ENCODE peak calls at places on chromosomes 13 and 19, in six cellular contexts. One of them, this sample, is unnamed.

GRCh38 chr19:51351266-51351990 is 9.5 kb upstream of the VSIG10L start:
- DNase-seq in GM19239: no peak
- DNase-seq in tibial artery: no peak
- DNase-seq in T-helper 9 cell: no peak
- DNase-seq in endothelial cell: no peak
- DNase-seq in NCI-H2029 treated with DMSO at 0.1 percent for 48 hours: no peak
- DNase-seq in this sample: no peak

GRCh38 chr13:27415116-27415515 is 9.3 kb upstream of the GTF3A start:
- DNase-seq in GM19239: no peak
- DNase-seq in tibial artery: no peak
- DNase-seq in T-helper 9 cell: no peak
- DNase-seq in endothelial cell: no peak
- DNase-seq in NCI-H2029 treated with DMSO at 0.1 percent for 48 hours: no peak
- DNase-seq in this sample: no peak

GRCh38 chr19:460877-461609 is at the start of gene SHC2:
- DNase-seq in GM19239: no peak
- DNase-seq in tibial artery: no peak
- DNase-seq in T-helper 9 cell: no peak
- DNase-seq in endothelial cell: peak
- DNase-seq in NCI-H2029 treated with DMSO at 0.1 percent for 48 hours: no peak
- DNase-seq in this sample: no peak

GRCh38 chr19:48353682-48354081 is 10.1 kb downstream of the TMEM143 start:
- DNase-seq in GM19239: no peak
- DNase-seq in tibial artery: no peak
- DNase-seq in T-helper 9 cell: no peak
- DNase-seq in endothelial cell: no peak
- DNase-seq in NCI-H2029 treated with DMSO at 0.1 percent for 48 hours: no peak
- DNase-seq in this sample: no peak

GRCh38 chr19:54795763-54796162 is 7.6 kb upstream of the KIR2DL4 start:
- DNase-seq in GM19239: no peak
- DNase-seq in tibial artery: no peak
- DNase-seq in T-helper 9 cell: no peak
- DNase-seq in endothelial cell: no peak
- DNase-seq in NCI-H2029 treated with DMSO at 0.1 percent for 48 hours: no peak
- DNase-seq in this sample: no peak

GRCh38 chr13:113920606-113921306 is 53.1 kb downstream of the C13orf46 start:
- DNase-seq in GM19239: no peak
- DNase-seq in tibial artery: no peak
- DNase-seq in T-helper 9 cell: no peak
- DNase-seq in endothelial cell: no peak
- DNase-seq in NCI-H2029 treated with DMSO at 0.1 percent for 48 hours: no peak
- DNase-seq in this sample: no peak

GRCh38 chr13:40120288-40120687 is 464.8 kb downstream of the COG6 start:
- DNase-seq in GM19239: no peak
- DNase-seq in tibial artery: no peak
- DNase-seq in T-helper 9 cell: no peak
- DNase-seq in endothelial cell: no peak
- DNase-seq in NCI-H2029 treated with DMSO at 0.1 percent for 48 hours: no peak
- DNase-seq in this sample: no peak

GRCh38 chr13:51999525-51999924 is 11.7 kb downstream of the ATP7B start:
- DNase-seq in GM19239: no peak
- DNase-seq in tibial artery: no peak
- DNase-seq in T-helper 9 cell: no peak
- DNase-seq in endothelial cell: no peak
- DNase-seq in NCI-H2029 treated with DMSO at 0.1 percent for 48 hours: no peak
- DNase-seq in this sample: no peak

GRCh38 chr13:52786747-52787146 is 47.1 kb upstream of the CNMD start:
- DNase-seq in GM19239: no peak
- DNase-seq in tibial artery: no peak
- DNase-seq in T-helper 9 cell: no peak
- DNase-seq in endothelial cell: no peak
- DNase-seq in NCI-H2029 treated with DMSO at 0.1 percent for 48 hours: no peak
- DNase-seq in this sample: no peak

GRCh38 chr19:5170329-5170745 is 170.3 kb downstream of the PTPRS start:
- DNase-seq in GM19239: no peak
- DNase-seq in tibial artery: no peak
- DNase-seq in T-helper 9 cell: peak
- DNase-seq in endothelial cell: peak
- DNase-seq in NCI-H2029 treated with DMSO at 0.1 percent for 48 hours: no peak
- DNase-seq in this sample: no peak